ENCODE peak calls at places on chromosomes 5 and 9, in seven cellular contexts. H is GM13976, Y is mesothelial cell of epicardium, O is RWPE1, J is GM10248, U is tibial artery, A is fibroblast of the aortic adventitia. N is an unnamed sample.

GRCh38 chr9:19830796-19831195 is 42.0 kb upstream of the SLC24A2 start:
- DNase-seq in H (no peak), Y (no peak), O (no peak), J (no peak), U (no peak), A (no peak), N (no peak)

GRCh38 chr5:147453901-147454814 is 55.7 kb downstream of the DPYSL3 start:
- DNase-seq in H (peak), Y (peak), O (peak), J (peak), U (peak), A (peak), N (no peak)

GRCh38 chr9:124660341-124660801 is 110.7 kb downstream of the NR6A1 start:
- DNase-seq in H (peak), Y (no peak), O (peak), J (no peak), U (no peak), A (peak), N (no peak)

GRCh38 chr9:32706004-32706749 is 70.7 kb upstream of the TAF1L start:
- DNase-seq in H (no peak), Y (no peak), O (no peak), J (no peak), U (no peak), A (peak), N (no peak)

GRCh38 chr5:66122379-66123034 is 21.6 kb upstream of the SREK1 start:
- DNase-seq in H (no peak), Y (no peak), O (peak), J (no peak), U (no peak), A (peak), N (no peak)

GRCh38 chr5:87653242-87653641 is 240.5 kb upstream of the CCNH start:
- DNase-seq in H (no peak), Y (no peak), O (no peak), J (no peak), U (no peak), A (no peak), N (no peak)

GRCh38 chr5:154740957-154741356 is 14.2 kb upstream of the LARP1 start:
- DNase-seq in H (no peak), Y (no peak), O (no peak), J (no peak), U (no peak), A (peak), N (no peak)

GRCh38 chr5:150021491-150022162 is 21.1 kb downstream of the HMGXB3 start:
- DNase-seq in H (no peak), Y (no peak), O (peak), J (no peak), U (peak), A (no peak), N (no peak)

GRCh38 chr9:98516897-98517503 is 191.7 kb downstream of the GABBR2 start:
- DNase-seq in H (no peak), Y (no peak), O (no peak), J (no peak), U (no peak), A (no peak), N (no peak)

GRCh38 chr5:164235176-164235914 is 729.9 kb downstream of the MAT2B start:
- DNase-seq in H (no peak), Y (no peak), O (peak), J (no peak), U (no peak), A (peak), N (no peak)

GRCh38 chr5:131671994-131672655 is 37.1 kb upstream of the RAPGEF6 start:
- DNase-seq in H (no peak), Y (no peak), O (no peak), J (no peak), U (no peak), A (peak), N (no peak)

GRCh38 chr5:124103671-124104070 is 591.7 kb downstream of the CSNK1G3 start:
- DNase-seq in H (no peak), Y (no peak), O (peak), J (no peak), U (no peak), A (no peak), N (no peak)

GRCh38 chr9:21779397-21779796 is 23.0 kb upstream of the MTAP start:
- DNase-seq in H (no peak), Y (no peak), O (no peak), J (no peak), U (no peak), A (no peak), N (no peak)

GRCh38 chr9:110744753-110745522 is 76.3 kb downstream of the MUSK start:
- DNase-seq in H (no peak), Y (no peak), O (peak), J (no peak), U (peak), A (peak), N (no peak)

GRCh38 chr5:9354336-9355081 is 191.4 kb downstream of the SEMA5A start:
- DNase-seq in H (no peak), Y (no peak), O (no peak), J (no peak), U (no peak), A (no peak), N (no peak)

GRCh38 chr5:135973323-135974018 is 18.7 kb upstream of the LECT2 start:
- DNase-seq in H (no peak), Y (no peak), O (peak), J (no peak), U (no peak), A (peak), N (no peak)

GRCh38 chr5:62937661-62938558 is 359.3 kb downstream of the LRRC70 start:
- DNase-seq in H (no peak), Y (no peak), O (no peak), J (no peak), U (no peak), A (peak), N (no peak)

GRCh38 chr9:29830815-29831214 is 2257.5 kb upstream of the C9orf72 start:
- DNase-seq in H (no peak), Y (no peak), O (peak), J (no peak), U (no peak), A (no peak), N (no peak)

GRCh38 chr9:126860757-126861466 is 473 bp downstream of the ZBTB34 start:
- DNase-seq in H (peak), Y (no peak), O (peak), J (peak), U (no peak), A (no peak), N (no peak)

GRCh38 chr9:124467410-124468060 is 17.3 kb downstream of the ADGRD2 start:
- DNase-seq in H (no peak), Y (no peak), O (no peak), J (no peak), U (no peak), A (no peak), N (no peak)

GRCh38 chr5:178312900-178313299 is 80.3 kb upstream of the PHYKPL start:
- DNase-seq in H (no peak), Y (no peak), O (no peak), J (no peak), U (no peak), A (no peak), N (no peak)

GRCh38 chr5:168315991-168316578 is 24.6 kb downstream of the WWC1 start:
- DNase-seq in H (no peak), Y (no peak), O (no peak), J (no peak), U (peak), A (no peak), N (no peak)

GRCh38 chr5:172188893-172189692 is 1.1 kb upstream of the STK10 start:
- DNase-seq in H (no peak), Y (no peak), O (no peak), J (no peak), U (no peak), A (no peak), N (no peak)

GRCh38 chr5:21774281-21774680 is 1078.9 kb downstream of the CDH12 start:
- DNase-seq in H (no peak), Y (no peak), O (no peak), J (no peak), U (no peak), A (no peak), N (no peak)

GRCh38 chr9:37693265-37693664 is 42.5 kb downstream of the FRMPD1 start:
- DNase-seq in H (no peak), Y (no peak), O (no peak), J (no peak), U (no peak), A (peak), N (no peak)

GRCh38 chr5:120436996-120437395 is 27.1 kb upstream of the PRR16 start:
- DNase-seq in H (no peak), Y (no peak), O (no peak), J (no peak), U (no peak), A (no peak), N (no peak)

GRCh38 chr5:77492653-77493000 is 511 bp upstream of the WDR41 start:
- DNase-seq in H (no peak), Y (no peak), O (no peak), J (no peak), U (no peak), A (no peak), N (no peak)
- TF ChIP-seq CTCF in H (no peak), Y (peak), O (peak), J (no peak), U (no peak), A (no peak), N (no peak)

DNA sequence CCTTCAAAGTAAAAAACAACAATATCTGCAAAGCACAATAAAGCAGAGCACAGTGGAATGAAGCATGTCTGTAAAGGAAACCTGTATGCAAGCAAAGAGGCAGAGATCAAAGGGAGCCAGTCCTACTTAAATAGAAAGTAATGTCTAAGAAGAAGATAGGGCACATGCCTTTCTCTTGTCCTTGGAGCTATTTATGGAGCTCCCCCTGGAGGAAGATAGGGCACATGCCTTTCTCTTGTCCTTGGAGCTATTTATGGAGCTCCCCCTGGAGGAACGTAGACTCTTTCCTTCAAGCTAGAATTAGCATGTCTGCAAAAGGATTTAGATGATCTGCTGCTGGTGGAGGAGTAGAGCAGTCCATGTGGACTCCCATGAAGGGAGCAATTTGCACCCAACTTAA is 168.1 kb upstream of the RASEF start:
- DNase-seq in H (no peak), Y (no peak), O (peak), J (no peak), U (no peak), A (peak), N (no peak)
- TF ChIP-seq CTCF in H (no peak), Y (no peak), O (peak), J (no peak), U (no peak), A (peak), N (no peak)

DNA sequence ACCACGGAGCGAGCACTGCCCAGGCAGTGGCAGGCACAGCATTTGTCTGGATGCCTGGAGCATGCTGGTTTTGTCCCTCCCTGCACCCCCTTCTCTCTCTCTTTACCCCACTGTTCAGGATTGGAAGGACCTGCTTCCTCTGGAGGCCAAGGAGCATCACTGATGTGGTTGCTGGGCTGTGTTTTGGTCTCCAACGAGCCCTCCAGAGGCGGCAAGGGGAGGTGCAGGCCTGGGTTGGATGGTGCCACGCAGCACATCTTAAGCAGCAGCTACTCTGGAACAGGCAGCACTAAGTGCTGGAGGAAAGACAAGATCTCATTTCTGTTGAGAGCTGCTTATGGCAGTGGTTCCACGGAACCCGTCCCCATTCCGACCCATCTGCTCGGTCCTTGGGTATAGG is 139.6 kb downstream of the CMYA5 start:
- DNase-seq in H (no peak), Y (no peak), O (no peak), J (no peak), U (no peak), A (no peak), N (no peak)
- TF ChIP-seq CTCF in H (no peak), Y (no peak), O (no peak), J (peak), U (no peak), A (peak), N (peak)

DNA sequence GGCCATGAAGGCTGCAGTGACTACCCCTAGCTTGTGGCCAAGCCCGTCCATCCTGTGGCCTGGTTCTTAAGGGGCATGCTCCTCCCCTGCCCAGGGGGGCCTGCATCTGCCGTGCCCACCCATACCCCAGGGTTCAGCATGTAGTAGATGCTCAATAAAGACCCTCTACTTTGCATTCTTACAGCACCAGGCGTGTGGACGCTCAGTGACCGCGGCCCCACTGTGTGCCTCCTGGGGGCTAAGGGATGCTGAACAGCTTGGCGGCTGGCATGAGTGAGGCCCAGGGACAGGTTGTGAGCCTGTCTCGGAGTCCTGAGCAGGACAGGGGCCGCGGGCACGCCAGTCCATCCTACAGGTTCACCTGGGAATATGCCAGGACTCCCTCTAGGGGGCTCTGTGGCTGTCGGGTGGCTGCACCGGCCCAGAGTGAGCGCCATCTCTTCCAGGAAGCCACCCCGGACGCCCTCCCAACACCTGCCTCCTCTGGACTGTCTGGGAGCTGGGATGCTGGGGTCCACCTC is 9.1 kb downstream of the NOTCH1 start:
- DNase-seq in H (no peak), Y (no peak), O (no peak), J (no peak), U (no peak), A (no peak), N (no peak)
- TF ChIP-seq CTCF in H (no peak), Y (no peak), O (no peak), J (no peak), U (no peak), A (no peak), N (peak)